ENCODE peak calls at places on chromosome 5, in eight cellular contexts. One of them, this sample, is unnamed. For H4K20me1, the result is how much of the 10 kb centered on the place peaks cover.

GRCh38 chr5:116632890-116633289 is 58.3 kb upstream of the SEMA6A start:
- DNase-seq in H9: no peak
- DNase-seq in fibroblast of lung: no peak
- DNase-seq in IMR-90: no peak
- DNase-seq in HepG2: no peak
- DNase-seq in mammary epithelial cell: no peak
- DNase-seq in GM23338: no peak
- DNase-seq in neural progenitor cell: no peak
- DNase-seq in this sample: no peak

GRCh38 chr5:149853019-149853648 is 91.5 kb downstream of the PDE6A start:
- DNase-seq in mammary epithelial cell: peak
- DNase-seq in neural progenitor cell: peak
- DNase-seq in IMR-90: peak
- DNase-seq in fibroblast of lung: peak
- DNase-seq in GM23338: peak
- DNase-seq in H9: peak
- DNase-seq in HepG2: peak
- DNase-seq in this sample: peak

GRCh38 chr5:78549043-78549442 is 99.5 kb downstream of the LHFPL2 start:
- DNase-seq in mammary epithelial cell: no peak
- DNase-seq in IMR-90: no peak
- DNase-seq in H9: peak
- DNase-seq in neural progenitor cell: no peak
- DNase-seq in HepG2: no peak
- DNase-seq in fibroblast of lung: no peak
- DNase-seq in GM23338: no peak
- DNase-seq in this sample: no peak

GRCh38 chr5:172885594-172886340 is 51.7 kb downstream of the ERGIC1 start:
- DNase-seq in IMR-90: no peak
- DNase-seq in mammary epithelial cell: no peak
- DNase-seq in H9: no peak
- DNase-seq in HepG2: no peak
- DNase-seq in GM23338: no peak
- DNase-seq in neural progenitor cell: no peak
- DNase-seq in fibroblast of lung: no peak
- DNase-seq in this sample: no peak

GRCh38 chr5:127351418-127351817 is 60.8 kb downstream of the MEGF10 start:
- DNase-seq in mammary epithelial cell: no peak
- DNase-seq in IMR-90: no peak
- DNase-seq in neural progenitor cell: no peak
- DNase-seq in HepG2: no peak
- DNase-seq in fibroblast of lung: no peak
- DNase-seq in GM23338: no peak
- DNase-seq in H9: no peak
- DNase-seq in this sample: no peak

GRCh38 chr5:87195104-87195581 is 72.5 kb upstream of the RASA1 start:
- DNase-seq in H9: no peak
- DNase-seq in fibroblast of lung: peak
- DNase-seq in GM23338: no peak
- DNase-seq in neural progenitor cell: no peak
- DNase-seq in mammary epithelial cell: peak
- DNase-seq in HepG2: no peak
- DNase-seq in IMR-90: peak
- DNase-seq in this sample: no peak

GRCh38 chr5:143791848-143792701 is 19.9 kb upstream of the HMHB1 start:
- DNase-seq in IMR-90: no peak
- DNase-seq in GM23338: no peak
- DNase-seq in neural progenitor cell: peak
- DNase-seq in mammary epithelial cell: no peak
- DNase-seq in fibroblast of lung: no peak
- DNase-seq in HepG2: no peak
- DNase-seq in H9: no peak
- DNase-seq in this sample: no peak

GRCh38 chr5:115785395-115786009 is 31.0 kb downstream of the CDO1 start:
- DNase-seq in neural progenitor cell: peak
- DNase-seq in IMR-90: no peak
- DNase-seq in GM23338: peak
- DNase-seq in mammary epithelial cell: no peak
- DNase-seq in H9: peak
- DNase-seq in fibroblast of lung: no peak
- DNase-seq in HepG2: no peak
- DNase-seq in this sample: no peak

GRCh38 chr5:71783891-71784290 is 64.8 kb downstream of the CARTPT start:
- DNase-seq in GM23338: no peak
- DNase-seq in HepG2: no peak
- DNase-seq in IMR-90: no peak
- DNase-seq in mammary epithelial cell: peak
- DNase-seq in neural progenitor cell: no peak
- DNase-seq in H9: no peak
- DNase-seq in fibroblast of lung: no peak
- DNase-seq in this sample: no peak

GRCh38 chr5:16736158-16736994 is 119.6 kb upstream of the RETREG1 start:
- DNase-seq in H9: peak
- DNase-seq in IMR-90: peak
- DNase-seq in mammary epithelial cell: peak
- DNase-seq in fibroblast of lung: peak
- DNase-seq in HepG2: peak
- DNase-seq in neural progenitor cell: peak
- DNase-seq in GM23338: peak
- DNase-seq in this sample: no peak

GRCh38 chr5:112420111-112420864 is 1.2 kb upstream of the EPB41L4A start:
- DNase-seq in GM23338: peak
- DNase-seq in HepG2: peak
- DNase-seq in fibroblast of lung: peak
- DNase-seq in H9: peak
- DNase-seq in mammary epithelial cell: peak
- DNase-seq in neural progenitor cell: peak
- DNase-seq in IMR-90: peak
- DNase-seq in this sample: peak

DNA sequence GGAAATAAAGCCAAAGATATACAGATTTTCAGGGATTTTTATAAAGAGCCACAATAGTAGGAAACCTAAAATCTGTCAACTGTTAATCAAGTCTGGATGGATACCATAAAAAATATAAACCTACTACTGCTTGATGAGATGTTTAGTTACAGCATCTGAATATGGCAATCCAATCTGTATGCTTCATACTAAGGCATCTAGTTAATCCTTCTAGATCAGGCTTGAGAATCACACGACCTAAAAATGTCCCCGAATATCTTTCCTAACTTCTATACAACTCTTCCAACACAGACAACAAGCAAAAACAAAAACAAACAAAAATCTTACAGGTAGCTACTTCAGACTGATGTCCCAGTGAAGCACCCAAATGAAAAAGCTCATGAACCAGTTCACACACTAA is 29.8 kb downstream of the SSBP2 start:
- DNase-seq in GM23338: no peak
- DNase-seq in HepG2: no peak
- DNase-seq in IMR-90: no peak
- DNase-seq in mammary epithelial cell: no peak
- DNase-seq in neural progenitor cell: no peak
- DNase-seq in H9: no peak
- DNase-seq in fibroblast of lung: no peak
- DNase-seq in this sample: no peak
- H4K20me1 ChIP-seq in GM23338: under half
- H4K20me1 ChIP-seq in HepG2: under half
- H4K20me1 ChIP-seq in IMR-90: under half
- H4K20me1 ChIP-seq in mammary epithelial cell: under half
- H4K20me1 ChIP-seq in neural progenitor cell: half or more
- H4K20me1 ChIP-seq in H9: under half
- H4K20me1 ChIP-seq in fibroblast of lung: under half
- H4K20me1 ChIP-seq in this sample: half or more

DNA sequence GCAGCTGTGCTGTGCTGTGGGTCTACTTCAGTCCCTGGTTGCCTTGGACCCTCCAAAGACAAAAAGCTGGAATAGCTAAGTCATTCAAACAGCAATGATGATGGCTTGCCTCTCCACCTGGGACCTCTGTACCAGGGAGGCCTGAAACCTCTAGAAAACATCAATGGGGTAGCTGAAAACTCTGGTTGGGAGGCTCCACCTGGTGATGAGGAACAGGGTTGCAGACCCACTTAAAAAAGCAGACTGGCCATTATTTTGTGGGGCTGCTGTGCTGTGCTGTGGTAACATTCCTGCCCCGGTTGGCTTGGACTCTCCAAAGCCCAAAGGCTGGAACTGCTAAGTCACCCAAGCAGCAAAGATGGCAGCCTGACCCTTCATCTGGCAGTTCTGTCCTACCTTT is 839.3 kb upstream of the ARRDC3 start:
- DNase-seq in fibroblast of lung: peak
- DNase-seq in GM23338: peak
- DNase-seq in mammary epithelial cell: no peak
- DNase-seq in H9: peak
- DNase-seq in IMR-90: peak
- DNase-seq in neural progenitor cell: peak
- DNase-seq in HepG2: no peak
- DNase-seq in this sample: no peak
- TF ChIP-seq CTCF in fibroblast of lung: peak
- TF ChIP-seq CTCF in GM23338: peak
- TF ChIP-seq CTCF in mammary epithelial cell: peak
- TF ChIP-seq CTCF in H9: peak
- TF ChIP-seq CTCF in IMR-90: no peak
- TF ChIP-seq CTCF in neural progenitor cell: peak
- TF ChIP-seq CTCF in HepG2: no peak
- TF ChIP-seq CTCF in this sample: no peak

DNA sequence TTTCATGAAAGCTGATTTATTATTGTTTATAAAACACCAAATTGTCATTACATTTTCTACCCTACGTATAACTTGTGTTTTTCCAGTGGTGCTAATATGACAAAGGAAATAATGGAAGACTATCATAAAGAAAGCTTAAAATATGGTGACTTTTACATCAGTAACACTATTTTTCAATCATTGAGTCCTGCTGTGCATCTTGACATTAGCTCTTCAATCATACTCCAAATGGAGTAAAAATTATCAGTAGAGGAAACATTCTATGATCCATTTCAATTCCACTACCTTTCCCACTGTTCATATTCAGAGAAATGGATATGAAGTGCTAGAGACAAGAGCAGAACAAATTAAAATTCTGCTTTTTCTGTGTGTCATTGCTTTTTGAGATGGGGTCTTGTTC is 536.6 kb downstream of the RAB3C start:
- DNase-seq in GM23338: no peak
- DNase-seq in neural progenitor cell: no peak
- DNase-seq in mammary epithelial cell: no peak
- DNase-seq in HepG2: no peak
- DNase-seq in IMR-90: no peak
- DNase-seq in H9: no peak
- DNase-seq in fibroblast of lung: no peak
- DNase-seq in this sample: no peak
- H3K27ac ChIP-seq in GM23338: no peak
- H3K27ac ChIP-seq in neural progenitor cell: no peak
- H3K27ac ChIP-seq in mammary epithelial cell: no peak
- H3K27ac ChIP-seq in HepG2: no peak
- H3K27ac ChIP-seq in IMR-90: no peak
- H3K27ac ChIP-seq in H9: no peak
- H3K27ac ChIP-seq in fibroblast of lung: no peak
- H3K27ac ChIP-seq in this sample: no peak

DNA sequence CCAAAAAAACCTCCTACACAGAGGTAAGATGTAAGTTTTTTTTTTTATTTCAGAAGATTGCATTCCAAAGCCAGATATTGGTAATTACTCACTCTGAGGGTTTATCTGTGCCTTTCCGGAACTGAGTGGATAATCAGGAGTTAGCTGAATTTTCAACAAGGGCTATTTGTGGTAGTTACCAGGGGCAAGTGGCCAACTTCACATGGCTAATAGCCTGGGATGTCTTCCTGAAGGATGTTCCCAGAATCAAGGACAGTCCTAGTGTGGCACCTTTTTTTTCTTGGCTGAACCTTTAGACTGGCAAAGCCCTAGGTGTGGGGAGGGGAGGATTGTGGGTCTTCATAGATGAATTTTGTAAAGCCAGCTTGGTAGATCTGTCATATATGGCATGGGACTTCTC is 7.1 kb downstream of the LARP1 start:
- DNase-seq in HepG2: no peak
- DNase-seq in neural progenitor cell: no peak
- DNase-seq in GM23338: no peak
- DNase-seq in H9: no peak
- DNase-seq in mammary epithelial cell: no peak
- DNase-seq in fibroblast of lung: no peak
- DNase-seq in IMR-90: no peak
- DNase-seq in this sample: no peak
- H4K20me1 ChIP-seq in HepG2: half or more
- H4K20me1 ChIP-seq in neural progenitor cell: half or more
- H4K20me1 ChIP-seq in GM23338: half or more
- H4K20me1 ChIP-seq in H9: under half
- H4K20me1 ChIP-seq in mammary epithelial cell: half or more
- H4K20me1 ChIP-seq in fibroblast of lung: under half
- H4K20me1 ChIP-seq in IMR-90: half or more
- H4K20me1 ChIP-seq in this sample: half or more

GRCh38 chr5:35815089-35815936 is 41.4 kb upstream of the IL7R start:
- DNase-seq in neural progenitor cell: peak
- DNase-seq in IMR-90: no peak
- DNase-seq in fibroblast of lung: peak
- DNase-seq in GM23338: peak
- DNase-seq in HepG2: peak
- DNase-seq in H9: peak
- DNase-seq in mammary epithelial cell: no peak
- DNase-seq in this sample: peak
- TF ChIP-seq CTCF in neural progenitor cell: peak
- TF ChIP-seq CTCF in IMR-90: peak
- TF ChIP-seq CTCF in fibroblast of lung: peak
- TF ChIP-seq CTCF in GM23338: peak
- TF ChIP-seq CTCF in HepG2: peak
- TF ChIP-seq CTCF in H9: peak
- TF ChIP-seq CTCF in mammary epithelial cell: peak
- TF ChIP-seq CTCF in this sample: peak

This sample was measured in OCI-LY7.